ENCODE peak calls at places on chromosomes 3 and 15, in seven cellular contexts. J is psoas muscle; P is naive thymus-derived CD8-positive, alpha-beta T cell; W is osteocyte; O is hippocampal formation; C is mucosa of descending colon; Y is head of caudate nucleus. S is an unnamed sample.

GRCh38 chr15:75348034-75348562 is 1.3 kb downstream of the NEIL1 start:
- DNase-seq in J (no peak), P (no peak), W (no peak), O (no peak), C (peak), Y (no peak), S (no peak)

GRCh38 chr3:52321481-52321880 is 5.4 kb downstream of the DNAH1 start:
- DNase-seq in J (no peak), P (no peak), W (no peak), O (no peak), C (no peak), Y (no peak), S (no peak)

GRCh38 chr3:50254577-50255250 is 14.2 kb upstream of the SEMA3B start:
- DNase-seq in J (peak), P (no peak), W (no peak), O (no peak), C (no peak), Y (no peak), S (no peak)

GRCh38 chr3:64223809-64224570 is 1.3 kb downstream of the PRICKLE2 start:
- DNase-seq in J (no peak), P (no peak), W (no peak), O (peak), C (no peak), Y (peak), S (no peak)

GRCh38 chr3:13134879-13135206 is 61.6 kb upstream of the IQSEC1 start:
- DNase-seq in J (no peak), P (no peak), W (peak), O (no peak), C (no peak), Y (no peak), S (no peak)

GRCh38 chr3:36911990-36912804 is 32.7 kb downstream of the TRANK1 start:
- DNase-seq in J (no peak), P (peak), W (peak), O (no peak), C (no peak), Y (no peak), S (no peak)

GRCh38 chr3:111763101-111763500 is 96.0 kb upstream of the PHLDB2 start:
- DNase-seq in J (no peak), P (no peak), W (no peak), O (no peak), C (no peak), Y (no peak), S (no peak)

GRCh38 chr3:148532774-148533173 is 164.9 kb upstream of the AGTR1 start:
- DNase-seq in J (no peak), P (no peak), W (no peak), O (no peak), C (no peak), Y (no peak), S (no peak)

GRCh38 chr15:93026359-93026758 is 62.7 kb downstream of the RGMA start:
- DNase-seq in J (no peak), P (no peak), W (no peak), O (no peak), C (no peak), Y (no peak), S (no peak)

GRCh38 chr3:99023590-99024192 is 122.2 kb upstream of the DCBLD2 start:
- DNase-seq in J (no peak), P (no peak), W (no peak), O (peak), C (no peak), Y (no peak), S (no peak)

GRCh38 chr3:47057212-47057671 is 77.8 kb downstream of the NBEAL2 start:
- DNase-seq in J (no peak), P (peak), W (no peak), O (no peak), C (no peak), Y (no peak), S (no peak)

GRCh38 chr3:125317761-125318496 is 57.2 kb downstream of the ZNF148 start:
- DNase-seq in J (no peak), P (no peak), W (no peak), O (no peak), C (no peak), Y (no peak), S (no peak)

GRCh38 chr3:128942161-128942952 is 51.5 kb downstream of the CFAP92 start:
- DNase-seq in J (no peak), P (no peak), W (peak), O (no peak), C (no peak), Y (no peak), S (no peak)

GRCh38 chr15:57290826-57291225 is 85.5 kb upstream of the CGNL1 start:
- DNase-seq in J (no peak), P (no peak), W (no peak), O (no peak), C (no peak), Y (no peak), S (no peak)

GRCh38 chr15:44501768-44502366 is 35.1 kb upstream of the EIF3J start:
- DNase-seq in J (no peak), P (peak), W (no peak), O (peak), C (no peak), Y (no peak), S (no peak)

GRCh38 chr3:29384640-29385039 is 103.8 kb downstream of the RBMS3 start:
- DNase-seq in J (peak), P (no peak), W (no peak), O (no peak), C (no peak), Y (no peak), S (no peak)

GRCh38 chr15:76327191-76328105 is 9.1 kb upstream of the ISL2 start:
- DNase-seq in J (no peak), P (no peak), W (peak), O (no peak), C (no peak), Y (no peak), S (no peak)

GRCh38 chr3:120404876-120405275 is 45.9 kb downstream of the FSTL1 start:
- DNase-seq in J (no peak), P (no peak), W (no peak), O (no peak), C (no peak), Y (no peak), S (no peak)

GRCh38 chr3:192570757-192571156 is 156.6 kb downstream of the FGF12 start:
- DNase-seq in J (no peak), P (no peak), W (no peak), O (no peak), C (no peak), Y (no peak), S (no peak)

GRCh38 chr15:70717237-70717793 is 46.0 kb downstream of the UACA start:
- DNase-seq in J (no peak), P (no peak), W (no peak), O (no peak), C (no peak), Y (no peak), S (no peak)

GRCh38 chr3:66499881-66500574 is 794 bp downstream of the LRIG1 start:
- DNase-seq in J (peak), P (peak), W (no peak), O (no peak), C (peak), Y (no peak), S (peak)

GRCh38 chr15:25565470-25566264 is 126.8 kb upstream of the UBE3A start:
- DNase-seq in J (peak), P (no peak), W (no peak), O (no peak), C (no peak), Y (no peak), S (no peak)

GRCh38 chr3:13515786-13516783 is 32.8 kb upstream of the FBLN2 start:
- DNase-seq in J (peak), P (no peak), W (no peak), O (no peak), C (no peak), Y (no peak), S (no peak)

GRCh38 chr3:12957824-12958792 is 115.1 kb downstream of the IQSEC1 start:
- DNase-seq in J (no peak), P (no peak), W (no peak), O (no peak), C (no peak), Y (no peak), S (no peak)

GRCh38 chr3:119628816-119629445 is 31.2 kb downstream of the PLA1A start:
- DNase-seq in J (no peak), P (no peak), W (no peak), O (no peak), C (no peak), Y (no peak), S (no peak)